ENCODE peak calls at places on chromosomes 12 and 14, in five cellular contexts. I is left lung, L is fibroblast of mammary gland, A is astrocyte of the spinal cord, P is fibroblast of lung. V is an unnamed sample.

GRCh38 chr14:72792051-72792788 is 101.7 kb downstream of the DPF3 start:
- DNase-seq in P (peak), L (no peak), A (no peak), I (no peak), V (peak)

GRCh38 chr12:48946943-48947342 is 10.3 kb downstream of the ARF3 start:
- DNase-seq in P (no peak), I (no peak), L (no peak), A (no peak), V (no peak)

GRCh38 chr12:105417732-105418131 is 87.2 kb downstream of the C12orf75 start:
- DNase-seq in P (no peak), L (no peak), A (no peak), I (no peak), V (no peak)

GRCh38 chr12:2856051-2856450 is 788 bp downstream of the TEX52 start:
- DNase-seq in A (no peak), P (no peak), L (no peak), I (no peak), V (no peak)

GRCh38 chr14:54116972-54117371 is 160.3 kb upstream of the BMP4 start:
- DNase-seq in P (no peak), I (no peak), A (peak), L (peak), V (no peak)

GRCh38 chr12:102876883-102877282 is 40.2 kb downstream of the PAH start:
- DNase-seq in P (no peak), I (no peak), L (no peak), A (no peak), V (no peak)

GRCh38 chr12:89347325-89347829 is 4.9 kb downstream of the DUSP6 start:
- DNase-seq in A (no peak), I (no peak), P (no peak), L (no peak), V (no peak)

GRCh38 chr12:77560714-77561113 is 270.0 kb upstream of the NAV3 start:
- DNase-seq in L (no peak), A (no peak), P (no peak), I (no peak), V (no peak)

GRCh38 chr12:120067084-120067869 is 49.3 kb downstream of the RAB35 start:
- DNase-seq in A (no peak), L (no peak), P (no peak), I (no peak), V (no peak)

GRCh38 chr12:97595423-97595822 is 132.8 kb downstream of the RMST start:
- DNase-seq in P (no peak), L (no peak), A (no peak), I (no peak), V (no peak)

GRCh38 chr14:24224618-24225071 is 7.5 kb downstream of the NEDD8 start:
- DNase-seq in I (no peak), L (peak), A (peak), P (peak), V (peak)

GRCh38 chr14:51521764-51522163 is 129.9 kb upstream of the FRMD6 start:
- DNase-seq in I (no peak), L (peak), P (peak), A (peak), V (peak)

GRCh38 chr14:64684091-64684490 is 20.1 kb upstream of the PLEKHG3 start:
- DNase-seq in A (no peak), L (peak), P (peak), I (no peak), V (peak)

GRCh38 chr12:953776-954175 is 4.3 kb upstream of the RAD52 start:
- DNase-seq in L (peak), P (peak), I (no peak), A (peak), V (peak)

GRCh38 chr12:52023182-52023975 is 16.6 kb downstream of the TAMALIN start:
- DNase-seq in A (peak), P (peak), I (peak), L (peak), V (peak)

GRCh38 chr14:35712466-35712865 is 96.6 kb downstream of the RALGAPA1 start:
- DNase-seq in I (no peak), A (no peak), P (no peak), L (no peak), V (no peak)

GRCh38 chr12:89544730-89545184 is 18.9 kb upstream of the POC1B start:
- DNase-seq in A (peak), P (peak), L (peak), I (peak), V (peak)

GRCh38 chr12:104285740-104286537 is 17.6 kb upstream of the EID3 start:
- DNase-seq in I (peak), A (peak), P (no peak), L (no peak), V (no peak)

GRCh38 chr14:22811752-22812151 is 3.5 kb downstream of the SLC7A7 start:
- DNase-seq in P (no peak), A (no peak), L (no peak), I (no peak), V (peak)

GRCh38 chr14:76954371-76954770 is 74.1 kb downstream of the IRF2BPL start:
- DNase-seq in A (no peak), L (no peak), I (no peak), P (no peak), V (no peak)

GRCh38 chr14:91390165-91390778 is 27.3 kb downstream of the CCDC88C start:
- DNase-seq in A (no peak), L (no peak), I (no peak), P (no peak), V (no peak)

GRCh38 chr14:26598081-26598671 is 343 bp upstream of the NOVA1 start:
- DNase-seq in P (peak), A (peak), I (peak), L (peak), V (peak)

GRCh38 chr14:94081386-94081820 is 293 bp downstream of the IFI27L1 start:
- DNase-seq in L (no peak), I (no peak), A (no peak), P (no peak), V (no peak)

GRCh38 chr12:58395470-58395869 is 454.1 kb downstream of the ATP23 start:
- DNase-seq in P (no peak), L (peak), I (no peak), A (peak), V (peak)

DNA sequence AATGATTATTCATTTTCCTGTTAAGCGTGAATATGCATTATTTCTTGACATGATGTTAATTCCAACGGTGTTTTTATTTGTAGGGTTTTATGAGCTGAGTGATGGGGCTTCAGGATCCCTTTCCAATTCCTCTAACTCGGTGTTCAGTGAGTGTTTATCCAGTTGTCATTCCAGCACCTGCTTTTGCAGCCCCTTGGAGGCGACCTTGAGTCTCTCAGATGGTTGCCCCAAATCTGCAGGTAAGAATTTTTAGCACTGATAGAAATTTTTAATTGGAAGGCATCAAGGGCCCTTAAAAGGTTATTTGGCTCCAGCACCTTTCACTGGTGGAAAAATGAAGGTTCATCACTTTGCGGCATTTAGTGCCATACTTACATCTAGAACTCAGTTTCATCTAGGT is 3.7 kb downstream of the DACT1 start:
- DNase-seq in P (no peak), L (no peak), A (no peak), I (no peak), V (no peak)
- TF ChIP-seq CTCF in P (no peak), L (peak), A (peak), I (no peak), V (peak)

DNA sequence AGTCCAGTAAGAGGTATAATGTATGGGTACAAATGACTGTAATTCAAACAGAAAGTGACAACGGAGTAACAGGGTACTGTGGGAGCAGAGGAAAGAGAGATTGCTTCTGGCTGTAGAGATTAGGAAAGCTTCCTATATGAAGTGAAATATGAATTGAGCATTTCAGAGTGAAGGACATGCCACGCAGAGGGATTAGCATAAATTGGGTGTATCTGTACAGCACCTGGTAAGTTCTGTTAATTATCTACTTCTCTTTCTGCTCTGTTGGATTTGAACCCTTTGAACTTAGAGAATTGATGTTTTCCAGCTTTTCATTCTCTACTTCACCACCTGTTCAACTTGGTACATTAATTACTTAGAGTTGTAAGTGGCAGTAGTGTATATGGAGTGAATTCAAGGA is 8.8 kb downstream of the STK38L start:
- DNase-seq in P (no peak), L (no peak), A (no peak), I (no peak), V (no peak)
- H3K4me3 ChIP-seq in P (no peak), L (no peak), A (no peak), I (no peak), V (no peak)

DNA sequence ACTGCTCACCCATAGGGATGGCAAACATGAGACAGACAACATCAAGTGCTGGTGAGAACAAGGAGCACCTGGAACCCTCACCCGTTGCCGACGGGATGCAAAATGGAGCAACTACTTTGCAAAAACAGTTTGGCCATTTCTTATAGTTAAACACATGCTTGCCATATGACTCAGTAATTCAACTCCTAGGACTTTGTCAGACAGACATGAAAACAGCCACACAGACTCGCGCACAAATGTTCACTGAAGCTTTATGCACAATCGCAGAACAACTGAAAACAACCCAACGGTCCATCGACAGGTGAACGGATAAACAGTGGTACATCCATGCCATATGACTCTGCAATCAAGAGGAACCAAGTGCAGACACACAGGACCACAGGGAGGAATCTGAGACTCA is 30.8 kb downstream of the NCOR2 start:
- DNase-seq in I (no peak), L (peak), P (peak), A (peak), V (peak)
- TF ChIP-seq CTCF in I (no peak), L (no peak), P (no peak), A (no peak), V (no peak)

GRCh38 chr12:92927055-92927435 is 2.0 kb downstream of the EEA1 start:
- DNase-seq in L (peak), A (peak), P (peak), I (no peak), V (peak)
- H3K4me3 ChIP-seq in L (peak), A (peak), P (peak), I (peak), V (peak)

GRCh38 chr14:61511558-61511924 is 183.8 kb upstream of the HIF1A start:
- DNase-seq in A (no peak), I (no peak), P (no peak), L (no peak), V (no peak)

GRCh38 chr14:61508526-61508925 is 186.8 kb upstream of the HIF1A start:
- DNase-seq in A (no peak), L (no peak), I (no peak), P (no peak), V (no peak)

GRCh38 chr14:61512508-61512907 is 182.8 kb upstream of the HIF1A start:
- DNase-seq in P (peak), L (peak), I (no peak), A (no peak), V (peak)

GRCh38 chr14:61512026-61512425 is 183.3 kb upstream of the HIF1A start:
- DNase-seq in A (no peak), P (peak), L (peak), I (no peak), V (peak)

GRCh38 chr14:61510736-61511557 is 184.4 kb upstream of the HIF1A start:
- DNase-seq in I (no peak), A (no peak), P (no peak), L (no peak), V (no peak)
- TF ChIP-seq CTCF in I (no peak), A (no peak), P (no peak), L (no peak), V (no peak)

GRCh38 chr14:106846218-106846617 is 1319.8 kb downstream of the TMEM121 start:
- DNase-seq in L (no peak), A (no peak), I (no peak), P (no peak), V (no peak)
- H3K4me3 ChIP-seq in L (no peak), A (no peak), I (no peak), P (no peak), V (no peak)

DNA sequence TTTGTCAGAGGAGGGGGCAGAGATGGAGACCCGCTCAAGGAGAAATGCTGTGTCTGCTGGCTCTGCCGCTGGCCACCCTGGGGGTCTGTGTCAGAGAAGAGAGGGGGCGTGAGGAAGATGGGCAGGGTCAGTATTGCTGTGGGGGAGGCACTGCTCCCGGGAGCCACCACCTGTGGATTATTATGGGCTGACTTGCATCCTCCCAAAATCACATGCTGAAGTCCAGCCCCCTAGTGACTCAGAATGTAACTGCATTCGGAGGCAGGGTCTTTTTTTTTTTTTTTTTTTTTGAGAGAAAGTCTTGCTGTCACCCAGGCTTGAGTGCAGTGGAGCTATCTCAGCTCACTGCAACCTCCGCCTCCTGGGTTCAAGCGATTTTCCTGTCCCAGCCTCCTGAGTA is 12.3 kb downstream of the ABCD4 start:
- DNase-seq in P (peak), I (no peak), L (peak), A (peak), V (peak)
- TF ChIP-seq CTCF in P (peak), I (peak), L (peak), A (peak), V (peak)

DNA sequence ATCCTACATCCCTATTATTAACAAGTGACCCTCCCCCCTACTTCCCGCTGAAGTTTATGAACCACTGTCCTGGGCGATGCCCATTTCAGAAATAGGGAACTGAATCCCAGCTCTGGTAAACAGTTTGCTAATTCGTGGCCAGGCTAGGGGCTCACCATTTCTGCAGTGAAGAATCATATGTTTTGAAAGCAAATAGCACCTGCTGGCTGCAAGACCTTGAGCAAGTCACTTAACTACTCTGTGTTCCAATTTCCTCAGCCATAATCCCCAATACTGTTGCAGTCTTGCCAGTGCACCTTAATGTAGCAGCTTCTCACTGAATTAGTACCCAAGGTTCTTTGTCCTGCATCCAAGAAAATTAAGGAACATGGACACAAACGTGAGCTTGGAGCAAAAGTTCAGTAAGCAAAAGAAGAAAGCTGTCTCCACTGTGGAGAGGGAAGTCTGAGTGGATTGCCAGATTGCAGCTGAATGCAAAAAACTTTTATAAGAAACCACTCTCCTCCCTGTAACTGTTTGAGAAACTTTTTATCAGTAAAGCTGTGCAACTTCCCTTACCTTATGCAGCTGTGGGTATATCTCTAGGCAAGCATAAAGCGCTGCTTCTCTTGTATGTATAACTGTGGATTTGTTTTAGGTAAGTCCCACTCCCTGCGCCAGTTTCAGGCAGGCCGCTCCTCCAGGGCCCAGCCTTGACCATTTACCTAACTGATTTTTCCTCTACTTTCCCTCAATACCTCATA is 824 bp downstream of the OAS1 start:
- DNase-seq in P (no peak), A (no peak), I (no peak), L (no peak), V (no peak)
- H3K4me3 ChIP-seq in P (peak), A (no peak), I (peak), L (no peak), V (peak)

GRCh38 chr14:103770902-103771301 is 55.3 kb downstream of the ZFYVE21 start:
- DNase-seq in L (no peak), P (no peak), A (no peak), I (no peak), V (no peak)
- TF ChIP-seq CTCF in L (no peak), P (no peak), A (no peak), I (no peak), V (peak)

GRCh38 chr14:69687963-69688649 is 76.7 kb downstream of the SUSD6 start:
- DNase-seq in A (no peak), P (no peak), I (no peak), L (no peak), V (no peak)
- H3K4me3 ChIP-seq in A (no peak), P (no peak), I (no peak), L (no peak), V (no peak)

V was measured in choroid plexus epithelial cell.